ENCODE peak calls at places on chromosomes 7 and 10, in four cellular contexts. X, V, N and C are unnamed samples.

GRCh38 chr10:33334170-33334838 is at the start of gene NRP1:
- DNase-seq in N (peak; percentile 29), V (peak; percentile 35), X (peak; percentile 70), C (no peak)

GRCh38 chr10:104895541-104895940 is 254.5 kb downstream of the SORCS3 start:
- DNase-seq in V (no peak), N (no peak), X (no peak), C (no peak)

GRCh38 chr10:31749981-31750850 is 178.4 kb downstream of the ARHGAP12 start:
- DNase-seq in V (peak; percentile 58), N (no peak), X (peak; percentile 22), C (no peak)

GRCh38 chr10:124091646-124092269 is 1.6 kb downstream of the CHST15 start:
- DNase-seq in V (peak; percentile 34), N (peak; percentile 64), X (peak; percentile 62), C (peak; percentile 18)

GRCh38 chr10:72044417-72045041 is 43.8 kb downstream of the SPOCK2 start:
- DNase-seq in N (no peak), X (peak; percentile 37), V (peak; percentile 42), C (no peak)

GRCh38 chr10:112716924-112717348 is 233.1 kb upstream of the TCF7L2 start:
- DNase-seq in V (no peak), N (no peak), X (no peak), C (no peak)

GRCh38 chr10:115866174-115866573 is 406.8 kb downstream of the GFRA1 start:
- DNase-seq in V (no peak), X (no peak), N (no peak), C (no peak)

GRCh38 chr10:62907470-62908212 is 91.5 kb upstream of the EGR2 start:
- DNase-seq in X (no peak), V (no peak), N (no peak), C (no peak)

GRCh38 chr10:113058175-113058961 is 108.3 kb downstream of the TCF7L2 start:
- DNase-seq in V (no peak), X (peak; percentile 74), N (peak; percentile 29), C (no peak)

GRCh38 chr10:77919713-77920108 is 6.8 kb downstream of the DLG5 start:
- DNase-seq in N (no peak), X (no peak), V (no peak), C (no peak)

GRCh38 chr7:114533151-114533550 is 118.5 kb downstream of the FOXP2 start:
- DNase-seq in V (no peak), X (peak; percentile 3), N (no peak), C (no peak)

GRCh38 chr7:16982640-16983103 is 100.9 kb upstream of the AGR3 start:
- DNase-seq in X (peak; percentile 42), V (no peak), N (no peak), C (peak; percentile 7)

GRCh38 chr7:128954150-128954549 is 16.4 kb downstream of the IRF5 start:
- DNase-seq in X (no peak), N (no peak), V (no peak), C (no peak)

GRCh38 chr7:128957613-128958012 is 19.9 kb downstream of the IRF5 start:
- DNase-seq in X (no peak), N (no peak), V (no peak), C (no peak)

GRCh38 chr7:128959296-128959695 is 21.6 kb downstream of the IRF5 start:
- DNase-seq in N (no peak), X (no peak), V (no peak), C (no peak)

GRCh38 chr7:128955981-128956380 is 18.3 kb downstream of the IRF5 start:
- DNase-seq in V (no peak), X (no peak), N (no peak), C (no peak)

GRCh38 chr7:128954830-128955797 is 17.4 kb downstream of the IRF5 start:
- DNase-seq in V (no peak), N (no peak), X (peak; percentile 23), C (no peak)
- H3K27ac ChIP-seq in V (no peak overlapping the region), N (peak overlapping the region; percentile 26), X (peak overlapping the region; percentile 16), C (no peak overlapping the region)

GRCh38 chr10:128422221-128422620 is 296.0 kb upstream of the MKI67 start:
- DNase-seq in X (no peak), N (no peak), V (no peak), C (no peak)

GRCh38 chr10:128418819-128419218 is 292.6 kb upstream of the MKI67 start:
- DNase-seq in V (no peak), N (no peak), X (no peak), C (no peak)

GRCh38 chr10:128421731-128422130 is 295.5 kb upstream of the MKI67 start:
- DNase-seq in X (no peak), N (no peak), V (no peak), C (no peak)

GRCh38 chr10:128419466-128420019 is 293.3 kb upstream of the MKI67 start:
- DNase-seq in N (no peak), V (no peak), X (no peak), C (no peak)

DNA sequence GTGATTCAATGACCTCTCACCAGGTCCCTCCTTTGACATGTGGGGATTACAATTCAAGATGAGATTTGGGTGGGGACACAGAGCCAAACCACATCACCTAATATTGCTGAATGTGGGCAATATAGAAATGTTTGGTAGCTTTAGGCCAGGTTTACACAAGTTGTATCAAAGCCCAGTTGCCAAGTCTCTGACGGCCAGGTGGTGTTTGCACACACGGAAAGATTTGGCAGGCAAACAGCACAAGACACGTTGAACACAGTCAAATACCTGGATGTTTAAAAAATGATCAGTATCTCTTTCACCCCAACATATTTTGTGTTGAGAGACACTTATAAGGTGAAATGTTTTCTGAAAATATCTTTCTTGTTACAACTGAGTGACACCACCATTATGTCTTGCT is 294.4 kb upstream of the MKI67 start:
- DNase-seq in V (no peak), N (no peak), X (no peak), C (no peak)
- H3K9me3 ChIP-seq in V (no peaks in the 10 kb centered on the region), N (no peaks in the 10 kb centered on the region), X (no peaks in the 10 kb centered on the region), C (no peaks in the 10 kb centered on the region)

GRCh38 chr10:91643700-91644099 is 10.8 kb upstream of the PPP1R3C start:
- DNase-seq in N (peak; percentile 67), X (peak; percentile 29), V (no peak), C (no peak)
- TF ChIP-seq CTCF in N (peak; percentile 77), X (peak; percentile 52), V (peak; percentile 40), C (no peak)

GRCh38 chr7:30923009-30923773 is 11.5 kb downstream of the AQP1 start:
- DNase-seq in V (peak; percentile 7), N (peak; percentile 8), X (no peak), C (no peak)

GRCh38 chr7:30921951-30922401 is 10.3 kb downstream of the AQP1 start:
- DNase-seq in X (no peak), N (peak; percentile 17), V (peak; percentile 11), C (no peak)

GRCh38 chr7:30923774-30924413 is 12.2 kb downstream of the AQP1 start:
- DNase-seq in N (peak; percentile 22), V (peak; percentile 6), X (no peak), C (peak; percentile 16)

GRCh38 chr7:30921540-30921930 is 9.9 kb downstream of the AQP1 start:
- DNase-seq in V (peak; percentile 13), X (no peak), N (peak; percentile 20), C (no peak)

GRCh38 chr7:30922596-30922995 is 10.9 kb downstream of the AQP1 start:
- DNase-seq in X (no peak), N (peak; percentile 16), V (peak; percentile 12), C (no peak)
- H3K27ac ChIP-seq in X (no peak overlapping the region), N (no peak overlapping the region), V (peak overlapping the region; percentile 92), C (no peak overlapping the region)

DNA sequence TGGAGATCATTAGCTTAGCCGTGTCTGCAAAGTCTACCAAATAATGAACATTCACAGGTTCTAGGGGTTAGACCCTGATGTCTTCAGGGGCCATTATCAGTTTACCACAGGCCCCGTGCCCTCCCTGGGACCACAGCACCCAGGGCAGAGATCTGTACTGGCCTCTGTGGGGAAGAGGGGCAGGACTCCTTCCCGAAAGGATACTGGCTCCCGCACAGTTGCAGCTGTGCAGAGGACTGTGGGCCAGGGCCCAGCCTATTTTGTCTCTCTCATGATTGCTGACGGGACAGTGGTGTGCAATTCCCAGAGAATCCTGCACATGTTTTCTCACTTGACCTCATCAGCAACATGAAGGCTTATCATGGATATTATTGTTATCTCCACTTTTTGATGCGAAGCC is 243.9 kb downstream of the GLRX3 start:
- DNase-seq in V (no peak), X (no peak), N (no peak), C (no peak)
- H3K9me3 ChIP-seq in V (peaks cover 14% of the 10 kb centered on the region), X (no peaks in the 10 kb centered on the region), N (no peaks in the 10 kb centered on the region), C (no peaks in the 10 kb centered on the region)